ENCODE peak calls at places on chromosomes 3 and 15, in four cellular contexts. L is NCI-H1105, Q is cardiac fibroblast, W is endothelial cell of umbilical vein. V is an unnamed sample.

GRCh38 chr3:34650131-34650530 is 851.7 kb downstream of the PDCD6IP start:
- DNase-seq in L (no peak), Q (no peak), W (no peak), V (no peak)

GRCh38 chr3:167649731-167650130 is 4.0 kb downstream of the WDR49 start:
- DNase-seq in L (no peak), Q (no peak), W (no peak), V (no peak)

GRCh38 chr15:36688310-36689102 is 109.1 kb downstream of the CDIN1 start:
- DNase-seq in L (no peak), Q (peak), W (peak), V (peak)

GRCh38 chr15:48392356-48392755 is 61.1 kb downstream of the DUT start:
- DNase-seq in L (no peak), Q (no peak), W (peak), V (peak)

GRCh38 chr3:143065364-143065763 is 54.2 kb upstream of the CHST2 start:
- DNase-seq in L (no peak), Q (no peak), W (no peak), V (no peak)

GRCh38 chr3:137294839-137295238 is 337.1 kb downstream of the IL20RB start:
- DNase-seq in L (no peak), Q (no peak), W (no peak), V (no peak)

GRCh38 chr3:150589759-150590158 is 13.4 kb upstream of the SELENOT start:
- DNase-seq in L (no peak), Q (peak), W (no peak), V (no peak)

GRCh38 chr3:182597621-182598041 is 195.7 kb upstream of the ATP11B start:
- DNase-seq in L (no peak), Q (no peak), W (no peak), V (no peak)

GRCh38 chr15:92818658-92819311 is 81.3 kb upstream of the CHD2 start:
- DNase-seq in L (no peak), Q (no peak), W (no peak), V (no peak)

GRCh38 chr3:52014613-52015012 is 18.9 kb upstream of the RPL29 start:
- DNase-seq in L (no peak), Q (no peak), W (no peak), V (peak)

GRCh38 chr3:170689218-170689874 is 103.5 kb upstream of the SLC7A14 start:
- DNase-seq in L (peak), Q (peak), W (peak), V (peak)

GRCh38 chr3:63228677-63229076 is 49.4 kb upstream of the SYNPR start:
- DNase-seq in L (peak), Q (peak), W (peak), V (peak)

GRCh38 chr3:53229171-53229570 is 26.7 kb downstream of the TKT start:
- DNase-seq in L (no peak), Q (no peak), W (no peak), V (no peak)

V was measured in dermis blood vessel endothelial cell.